ENCODE peak calls at places on chromosomes 11 and 22, in five cellular contexts. B is HepG2, Y is GM12878, F is K562, P is HCT116. A is an unnamed sample.

GRCh38 chr22:47029244-47030001 is 267.0 kb downstream of the TBC1D22A start:
- DNase-seq in B (no peak), Y (no peak), F (no peak), P (no peak), A (no peak)

GRCh38 chr22:49158741-49159564 is 668.7 kb downstream of the BRD1 start:
- DNase-seq in B (no peak), Y (no peak), F (no peak), P (no peak), A (no peak)

GRCh38 chr11:19352736-19353110 is 112.0 kb upstream of the E2F8 start:
- DNase-seq in B (no peak), Y (no peak), F (no peak), P (no peak), A (no peak)

GRCh38 chr11:36146437-36146836 is 142.8 kb downstream of the COMMD9 start:
- DNase-seq in B (no peak), Y (no peak), F (no peak), P (no peak), A (no peak)

GRCh38 chr22:38730411-38730871 is 24.7 kb downstream of the GTPBP1 start:
- DNase-seq in B (no peak), Y (no peak), F (no peak), P (no peak), A (no peak)

GRCh38 chr11:123235117-123235686 is 40.2 kb upstream of the CLMP start:
- DNase-seq in B (peak), Y (no peak), F (peak), P (peak), A (peak)

GRCh38 chr11:49851511-49851910 is 100.7 kb upstream of the OR4C13 start:
- DNase-seq in B (no peak), Y (no peak), F (no peak), P (no peak), A (no peak)

GRCh38 chr22:50031189-50032091 is 18.9 kb upstream of the IL17REL start:
- DNase-seq in B (no peak), Y (no peak), F (no peak), P (no peak), A (no peak)

GRCh38 chr22:38401336-38402084 is 53.5 kb downstream of the KCNJ4 start:
- DNase-seq in B (peak), Y (no peak), F (no peak), P (no peak), A (no peak)

GRCh38 chr11:47399860-47400812 is 8.3 kb upstream of the SLC39A13 start:
- DNase-seq in B (no peak), Y (no peak), F (peak), P (no peak), A (no peak)

GRCh38 chr11:43861141-43861540 is 19.5 kb upstream of the ALKBH3 start:
- DNase-seq in B (no peak), Y (no peak), F (no peak), P (no peak), A (no peak)

GRCh38 chr11:68950268-68950667 is 30.5 kb downstream of the MRGPRD start:
- DNase-seq in B (no peak), Y (no peak), F (peak), P (peak), A (no peak)

GRCh38 chr11:65304613-65305012 is 10.1 kb upstream of the CDC42EP2 start:
- DNase-seq in B (no peak), Y (no peak), F (no peak), P (no peak), A (no peak)

GRCh38 chr11:80700386-80700785 is 1259.6 kb upstream of the TENM4 start:
- DNase-seq in B (no peak), Y (no peak), F (no peak), P (no peak), A (no peak)

GRCh38 chr11:28169816-28170215 is 61.6 kb downstream of the METTL15 start:
- DNase-seq in B (no peak), Y (no peak), F (peak), P (no peak), A (no peak)

GRCh38 chr11:35404397-35404775 is 15.0 kb downstream of the SLC1A2 start:
- DNase-seq in B (peak), Y (no peak), F (peak), P (no peak), A (no peak)

GRCh38 chr11:101103431-101103830 is 26.2 kb downstream of the PGR start:
- DNase-seq in B (no peak), Y (no peak), F (no peak), P (no peak), A (no peak)

GRCh38 chr11:10969387-10969786 is 111.5 kb upstream of the ZBED5 start:
- DNase-seq in B (no peak), Y (no peak), F (no peak), P (no peak), A (no peak)

GRCh38 chr11:105923814-105924213 is 98.2 kb downstream of the MSANTD4 start:
- DNase-seq in B (no peak), Y (no peak), F (no peak), P (no peak), A (no peak)

GRCh38 chr11:72735495-72736027 is 16.6 kb downstream of the ARAP1 start:
- DNase-seq in B (peak), Y (no peak), F (peak), P (peak), A (no peak)

GRCh38 chr11:93403930-93404329 is 73.4 kb downstream of the DEUP1 start:
- DNase-seq in B (no peak), Y (no peak), F (no peak), P (no peak), A (no peak)
- TF ChIP-seq SRF in B (no peak), Y (no peak), F (no peak), P (no peak), A (no peak)

DNA sequence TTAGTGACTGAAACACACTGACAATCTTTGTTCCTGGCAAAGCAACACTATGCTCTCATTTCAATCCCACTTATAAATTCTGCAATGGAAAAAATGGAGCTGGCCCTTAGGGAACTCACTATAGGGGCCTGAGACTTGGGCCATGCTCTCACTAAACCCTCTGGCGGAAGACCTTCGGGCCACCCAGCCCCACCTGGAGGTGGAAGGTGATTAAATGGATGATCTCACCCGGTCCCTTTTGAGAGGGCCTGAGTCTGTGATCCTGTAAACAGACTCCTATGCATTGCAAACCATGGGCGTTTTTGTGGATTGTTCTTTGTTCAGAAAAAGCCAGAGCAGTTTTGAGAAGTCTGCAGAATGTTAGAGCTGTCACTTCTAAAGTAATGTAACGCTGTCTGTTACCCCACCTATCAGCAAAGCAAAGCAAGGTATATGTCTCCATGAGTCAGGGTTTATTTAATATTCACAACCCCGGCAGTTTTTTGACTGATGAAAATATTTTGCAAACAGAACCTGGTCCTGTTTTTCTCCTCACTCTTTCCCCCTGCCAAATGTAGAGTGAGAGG is 17.1 kb upstream of the CDON start:
- DNase-seq in B (peak), Y (no peak), F (no peak), P (no peak), A (no peak)
- TF ChIP-seq SRF in B (no peak), Y (no peak), F (no peak), P (no peak), A (no peak)

GRCh38 chr22:28297504-28297903 is 378.4 kb upstream of the PITPNB start:
- DNase-seq in B (no peak), Y (no peak), F (peak), P (no peak), A (no peak)
- TF ChIP-seq SRF in B (no peak), Y (no peak), F (no peak), P (no peak), A (no peak)

GRCh38 chr11:58060939-58061672 is 30.4 kb downstream of the OR6Q1 start:
- DNase-seq in B (peak), Y (no peak), F (no peak), P (no peak), A (no peak)

GRCh38 chr11:58059011-58059358 is 28.2 kb downstream of the OR6Q1 start:
- DNase-seq in B (peak), Y (no peak), F (no peak), P (no peak), A (no peak)

GRCh38 chr11:58060535-58060934 is 29.8 kb downstream of the OR6Q1 start:
- DNase-seq in B (no peak), Y (no peak), F (no peak), P (no peak), A (no peak)

GRCh38 chr11:58058276-58059010 is 27.7 kb downstream of the OR6Q1 start:
- DNase-seq in B (no peak), Y (no peak), F (no peak), P (no peak), A (no peak)

GRCh38 chr11:58061813-58062212 is 31.1 kb downstream of the OR6Q1 start:
- DNase-seq in B (no peak), Y (no peak), F (no peak), P (no peak), A (no peak)
- TF ChIP-seq SRF in B (no peak), Y (no peak), F (no peak), P (no peak), A (no peak)

DNA sequence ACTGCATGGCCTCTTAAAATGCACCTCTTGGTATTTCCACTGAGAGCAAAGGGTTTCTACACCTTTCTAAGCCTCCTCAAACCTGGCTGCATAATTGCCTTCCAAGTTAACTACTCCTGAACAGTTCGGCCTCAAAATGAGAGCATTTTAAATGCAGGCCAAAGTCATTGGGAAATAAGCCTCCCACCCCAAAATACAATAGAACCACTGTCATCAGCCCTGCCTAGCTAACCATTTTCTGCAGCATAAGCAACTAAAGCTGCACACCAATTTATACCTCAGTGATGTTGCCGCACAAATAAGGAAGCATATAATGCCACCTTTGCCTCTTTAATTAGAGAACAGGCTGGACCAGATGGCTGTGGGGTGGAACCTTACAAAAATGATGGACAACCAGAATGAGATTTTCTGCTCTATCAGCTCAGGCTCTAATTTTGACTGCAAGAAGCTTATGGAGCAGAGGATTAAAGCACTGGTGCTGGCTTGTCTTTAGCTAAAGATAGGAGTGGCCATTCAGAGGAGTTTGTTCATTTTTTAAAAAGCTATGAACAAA is 4.3 kb downstream of the TOB2 start:
- DNase-seq in B (no peak), Y (no peak), F (no peak), P (no peak), A (no peak)
- TF ChIP-seq SRF in B (no peak), Y (no peak), F (no peak), P (no peak), A (no peak)